ENCODE peak calls at places on chromosomes 6 and 20, in seven cellular contexts. One of them, this sample, is unnamed.

GRCh38 chr20:39004508-39004907 is 42.4 kb downstream of the DHX35 start:
- DNase-seq in HFFc6: no peak
- DNase-seq in esophagus squamous epithelium: no peak
- DNase-seq in AG09309: no peak
- DNase-seq in choroid plexus epithelial cell: no peak
- DNase-seq in H9: no peak
- DNase-seq in fibroblast of lung: no peak
- DNase-seq in this sample: no peak

GRCh38 chr6:16441262-16441661 is 202.9 kb downstream of the GMPR start:
- DNase-seq in HFFc6: no peak
- DNase-seq in esophagus squamous epithelium: no peak
- DNase-seq in AG09309: no peak
- DNase-seq in choroid plexus epithelial cell: no peak
- DNase-seq in H9: no peak
- DNase-seq in fibroblast of lung: peak
- DNase-seq in this sample: no peak

GRCh38 chr6:35601331-35602132 is 87.2 kb downstream of the FKBP5 start:
- DNase-seq in HFFc6: peak
- DNase-seq in esophagus squamous epithelium: no peak
- DNase-seq in AG09309: peak
- DNase-seq in choroid plexus epithelial cell: peak
- DNase-seq in H9: no peak
- DNase-seq in fibroblast of lung: peak
- DNase-seq in this sample: no peak

GRCh38 chr6:40856271-40856670 is 182.8 kb downstream of the UNC5CL start:
- DNase-seq in HFFc6: no peak
- DNase-seq in esophagus squamous epithelium: no peak
- DNase-seq in AG09309: peak
- DNase-seq in choroid plexus epithelial cell: no peak
- DNase-seq in H9: no peak
- DNase-seq in fibroblast of lung: no peak
- DNase-seq in this sample: no peak

GRCh38 chr6:42086046-42086664 is 35.8 kb downstream of the TAF8 start:
- DNase-seq in HFFc6: no peak
- DNase-seq in esophagus squamous epithelium: no peak
- DNase-seq in AG09309: no peak
- DNase-seq in choroid plexus epithelial cell: peak
- DNase-seq in H9: no peak
- DNase-seq in fibroblast of lung: no peak
- DNase-seq in this sample: no peak

GRCh38 chr6:18262812-18263560 is 1.3 kb downstream of the DEK start:
- DNase-seq in HFFc6: no peak
- DNase-seq in esophagus squamous epithelium: no peak
- DNase-seq in AG09309: no peak
- DNase-seq in choroid plexus epithelial cell: peak
- DNase-seq in H9: no peak
- DNase-seq in fibroblast of lung: no peak
- DNase-seq in this sample: no peak

GRCh38 chr6:50030777-50031562 is 9.2 kb upstream of the DEFB110 start:
- DNase-seq in HFFc6: no peak
- DNase-seq in esophagus squamous epithelium: no peak
- DNase-seq in AG09309: no peak
- DNase-seq in choroid plexus epithelial cell: no peak
- DNase-seq in H9: peak
- DNase-seq in fibroblast of lung: no peak
- DNase-seq in this sample: peak

GRCh38 chr20:15818651-15819071 is 754.6 kb downstream of the KIF16B start:
- DNase-seq in HFFc6: no peak
- DNase-seq in esophagus squamous epithelium: no peak
- DNase-seq in AG09309: no peak
- DNase-seq in choroid plexus epithelial cell: no peak
- DNase-seq in H9: no peak
- DNase-seq in fibroblast of lung: no peak
- DNase-seq in this sample: no peak

GRCh38 chr6:72363844-72364740 is 257.8 kb upstream of the KCNQ5 start:
- DNase-seq in HFFc6: peak
- DNase-seq in esophagus squamous epithelium: no peak
- DNase-seq in AG09309: peak
- DNase-seq in choroid plexus epithelial cell: peak
- DNase-seq in H9: no peak
- DNase-seq in fibroblast of lung: peak
- DNase-seq in this sample: no peak

GRCh38 chr6:139325003-139325600 is 33.3 kb upstream of the TXLNB start:
- DNase-seq in HFFc6: no peak
- DNase-seq in esophagus squamous epithelium: no peak
- DNase-seq in AG09309: no peak
- DNase-seq in choroid plexus epithelial cell: no peak
- DNase-seq in H9: no peak
- DNase-seq in fibroblast of lung: no peak
- DNase-seq in this sample: no peak

GRCh38 chr6:9690388-9690787 is 724.5 kb downstream of the TFAP2A start:
- DNase-seq in HFFc6: no peak
- DNase-seq in esophagus squamous epithelium: no peak
- DNase-seq in AG09309: no peak
- DNase-seq in choroid plexus epithelial cell: no peak
- DNase-seq in H9: no peak
- DNase-seq in fibroblast of lung: no peak
- DNase-seq in this sample: no peak

GRCh38 chr20:20683481-20683880 is 29.0 kb downstream of the RALGAPA2 start:
- DNase-seq in HFFc6: no peak
- DNase-seq in esophagus squamous epithelium: no peak
- DNase-seq in AG09309: no peak
- DNase-seq in choroid plexus epithelial cell: no peak
- DNase-seq in H9: no peak
- DNase-seq in fibroblast of lung: no peak
- DNase-seq in this sample: no peak

GRCh38 chr6:107354470-107354869 is 104.9 kb downstream of the PDSS2 start:
- DNase-seq in HFFc6: no peak
- DNase-seq in esophagus squamous epithelium: no peak
- DNase-seq in AG09309: no peak
- DNase-seq in choroid plexus epithelial cell: no peak
- DNase-seq in H9: no peak
- DNase-seq in fibroblast of lung: no peak
- DNase-seq in this sample: peak

GRCh38 chr6:34730006-34730405 is 27.3 kb upstream of the SNRPC start:
- DNase-seq in HFFc6: no peak
- DNase-seq in esophagus squamous epithelium: no peak
- DNase-seq in AG09309: no peak
- DNase-seq in choroid plexus epithelial cell: no peak
- DNase-seq in H9: no peak
- DNase-seq in fibroblast of lung: no peak
- DNase-seq in this sample: no peak

GRCh38 chr6:125018136-125018535 is 55.9 kb downstream of the RNF217 start:
- DNase-seq in HFFc6: no peak
- DNase-seq in esophagus squamous epithelium: no peak
- DNase-seq in AG09309: no peak
- DNase-seq in choroid plexus epithelial cell: peak
- DNase-seq in H9: no peak
- DNase-seq in fibroblast of lung: no peak
- DNase-seq in this sample: no peak

GRCh38 chr20:17881741-17882064 is 86.9 kb downstream of the SNX5 start:
- DNase-seq in HFFc6: no peak
- DNase-seq in esophagus squamous epithelium: no peak
- DNase-seq in AG09309: no peak
- DNase-seq in choroid plexus epithelial cell: no peak
- DNase-seq in H9: no peak
- DNase-seq in fibroblast of lung: no peak
- DNase-seq in this sample: no peak

GRCh38 chr20:17875981-17876385 is 92.6 kb downstream of the SNX5 start:
- DNase-seq in HFFc6: no peak
- DNase-seq in esophagus squamous epithelium: no peak
- DNase-seq in AG09309: no peak
- DNase-seq in choroid plexus epithelial cell: no peak
- DNase-seq in H9: peak
- DNase-seq in fibroblast of lung: no peak
- DNase-seq in this sample: no peak

GRCh38 chr20:17878069-17878911 is 90.3 kb downstream of the SNX5 start:
- DNase-seq in HFFc6: no peak
- DNase-seq in esophagus squamous epithelium: no peak
- DNase-seq in AG09309: no peak
- DNase-seq in choroid plexus epithelial cell: no peak
- DNase-seq in H9: no peak
- DNase-seq in fibroblast of lung: no peak
- DNase-seq in this sample: no peak

GRCh38 chr20:17882065-17882833 is 86.3 kb downstream of the SNX5 start:
- DNase-seq in HFFc6: no peak
- DNase-seq in esophagus squamous epithelium: no peak
- DNase-seq in AG09309: no peak
- DNase-seq in choroid plexus epithelial cell: no peak
- DNase-seq in H9: no peak
- DNase-seq in fibroblast of lung: no peak
- DNase-seq in this sample: no peak

DNA sequence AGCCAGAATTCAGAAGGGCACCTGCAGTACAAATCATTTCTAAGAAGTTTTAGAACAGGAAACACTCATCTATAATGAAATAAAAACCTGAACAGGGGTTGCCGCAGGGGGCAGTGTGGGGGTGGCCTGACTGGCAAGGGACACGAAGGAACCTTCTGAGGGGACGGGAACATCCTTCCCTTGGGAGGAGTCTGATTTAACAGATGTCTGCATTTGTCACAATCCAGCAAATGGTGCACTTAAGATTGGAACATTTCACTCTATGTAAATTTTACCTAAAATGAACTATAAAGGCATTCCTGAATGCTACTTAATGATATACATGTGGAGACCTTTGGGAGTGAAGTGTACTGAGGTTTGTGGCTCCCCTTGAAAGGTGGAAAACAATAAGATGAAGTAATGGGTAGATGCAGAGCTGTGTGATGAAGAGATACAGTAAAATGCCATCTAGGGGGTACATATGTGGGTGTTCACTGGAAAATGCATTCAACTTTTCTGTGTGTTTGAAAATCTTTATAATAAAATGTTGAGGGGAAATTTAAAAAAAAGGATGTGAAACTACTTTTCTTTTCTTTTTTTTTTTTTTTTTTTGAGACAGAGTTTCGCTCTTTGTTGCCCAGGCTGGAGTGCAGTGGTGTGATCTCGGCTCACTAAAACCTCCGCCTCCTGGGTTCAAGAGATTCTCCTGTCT is 89.5 kb downstream of the SNX5 start:
- DNase-seq in HFFc6: no peak
- DNase-seq in esophagus squamous epithelium: no peak
- DNase-seq in AG09309: no peak
- DNase-seq in choroid plexus epithelial cell: no peak
- DNase-seq in H9: no peak
- DNase-seq in fibroblast of lung: no peak
- DNase-seq in this sample: no peak
- TF ChIP-seq CTCF in HFFc6: peak
- TF ChIP-seq CTCF in esophagus squamous epithelium: no peak
- TF ChIP-seq CTCF in AG09309: no peak
- TF ChIP-seq CTCF in choroid plexus epithelial cell: peak
- TF ChIP-seq CTCF in H9: no peak
- TF ChIP-seq CTCF in fibroblast of lung: no peak
- TF ChIP-seq CTCF in this sample: no peak

GRCh38 chr20:59743767-59744485 is 139.6 kb downstream of the PHACTR3 start:
- DNase-seq in HFFc6: no peak
- DNase-seq in esophagus squamous epithelium: no peak
- DNase-seq in AG09309: no peak
- DNase-seq in choroid plexus epithelial cell: no peak
- DNase-seq in H9: peak
- DNase-seq in fibroblast of lung: no peak
- DNase-seq in this sample: peak
- TF ChIP-seq CTCF in HFFc6: no peak
- TF ChIP-seq CTCF in esophagus squamous epithelium: no peak
- TF ChIP-seq CTCF in AG09309: no peak
- TF ChIP-seq CTCF in choroid plexus epithelial cell: no peak
- TF ChIP-seq CTCF in H9: peak
- TF ChIP-seq CTCF in fibroblast of lung: no peak
- TF ChIP-seq CTCF in this sample: no peak

GRCh38 chr6:45882671-45883070 is 133.0 kb downstream of the CLIC5 start:
- DNase-seq in HFFc6: no peak
- DNase-seq in esophagus squamous epithelium: no peak
- DNase-seq in AG09309: no peak
- DNase-seq in choroid plexus epithelial cell: no peak
- DNase-seq in H9: no peak
- DNase-seq in fibroblast of lung: no peak
- DNase-seq in this sample: no peak

GRCh38 chr6:45877970-45878590 is 137.6 kb downstream of the CLIC5 start:
- DNase-seq in HFFc6: no peak
- DNase-seq in esophagus squamous epithelium: no peak
- DNase-seq in AG09309: no peak
- DNase-seq in choroid plexus epithelial cell: no peak
- DNase-seq in H9: no peak
- DNase-seq in fibroblast of lung: no peak
- DNase-seq in this sample: no peak

GRCh38 chr6:45881705-45882435 is 133.8 kb downstream of the CLIC5 start:
- DNase-seq in HFFc6: no peak
- DNase-seq in esophagus squamous epithelium: no peak
- DNase-seq in AG09309: no peak
- DNase-seq in choroid plexus epithelial cell: no peak
- DNase-seq in H9: no peak
- DNase-seq in fibroblast of lung: peak
- DNase-seq in this sample: no peak

GRCh38 chr6:45884336-45884735 is 131.3 kb downstream of the CLIC5 start:
- DNase-seq in HFFc6: no peak
- DNase-seq in esophagus squamous epithelium: no peak
- DNase-seq in AG09309: no peak
- DNase-seq in choroid plexus epithelial cell: no peak
- DNase-seq in H9: no peak
- DNase-seq in fibroblast of lung: no peak
- DNase-seq in this sample: no peak

GRCh38 chr6:45880139-45880538 is 135.5 kb downstream of the CLIC5 start:
- DNase-seq in HFFc6: peak
- DNase-seq in esophagus squamous epithelium: no peak
- DNase-seq in AG09309: no peak
- DNase-seq in choroid plexus epithelial cell: no peak
- DNase-seq in H9: no peak
- DNase-seq in fibroblast of lung: no peak
- DNase-seq in this sample: no peak
- TF ChIP-seq CTCF in HFFc6: no peak
- TF ChIP-seq CTCF in esophagus squamous epithelium: no peak
- TF ChIP-seq CTCF in AG09309: no peak
- TF ChIP-seq CTCF in choroid plexus epithelial cell: no peak
- TF ChIP-seq CTCF in H9: no peak
- TF ChIP-seq CTCF in fibroblast of lung: no peak
- TF ChIP-seq CTCF in this sample: no peak

DNA sequence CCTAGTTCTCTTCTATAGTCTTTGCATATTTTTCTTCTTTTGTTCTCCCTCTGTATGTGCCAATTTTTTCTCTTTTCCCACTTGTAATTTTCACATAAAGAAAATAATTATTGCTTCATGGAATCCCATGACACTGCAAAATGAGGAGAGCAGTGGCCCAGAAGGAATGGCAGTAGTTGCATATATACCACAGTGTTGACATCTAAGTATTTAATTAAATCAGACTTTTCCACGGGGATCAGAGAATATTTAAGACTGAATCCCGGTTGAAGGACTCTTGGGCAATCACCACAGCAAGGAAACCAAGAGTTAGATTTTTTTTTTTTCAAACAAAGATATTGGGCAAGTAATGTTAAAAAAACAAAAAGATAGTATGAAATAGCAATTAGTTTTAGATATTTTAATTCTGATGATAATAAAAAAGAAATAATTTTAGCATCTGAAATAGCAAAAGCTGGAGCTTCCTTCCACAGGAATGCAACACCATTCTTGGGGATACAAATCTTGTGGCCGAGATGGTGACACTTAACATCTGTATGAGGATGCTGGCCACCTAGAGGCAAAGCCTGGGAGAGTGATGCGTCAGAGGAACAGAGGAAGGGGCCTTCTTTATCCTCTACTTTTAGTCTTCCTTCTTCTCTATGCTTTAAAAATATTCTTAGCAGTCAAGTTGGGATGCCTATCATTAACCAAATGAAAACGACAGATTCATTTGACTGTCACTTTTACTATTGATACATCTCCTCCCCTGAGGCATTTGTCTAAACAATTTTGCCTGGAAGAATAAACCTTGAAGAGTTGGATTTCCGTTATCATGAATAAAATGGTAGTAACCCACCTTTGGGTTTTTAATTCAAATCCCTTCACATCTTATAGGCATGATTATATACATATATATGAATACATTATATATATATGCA is 356.2 kb downstream of the GJA1 start:
- DNase-seq in HFFc6: no peak
- DNase-seq in esophagus squamous epithelium: no peak
- DNase-seq in AG09309: peak
- DNase-seq in choroid plexus epithelial cell: peak
- DNase-seq in H9: peak
- DNase-seq in fibroblast of lung: no peak
- DNase-seq in this sample: no peak
- TF ChIP-seq CTCF in HFFc6: peak
- TF ChIP-seq CTCF in esophagus squamous epithelium: no peak
- TF ChIP-seq CTCF in AG09309: peak
- TF ChIP-seq CTCF in choroid plexus epithelial cell: peak
- TF ChIP-seq CTCF in H9: peak
- TF ChIP-seq CTCF in fibroblast of lung: no peak
- TF ChIP-seq CTCF in this sample: peak